ENCODE peak calls at places on chromosomes 7 and 10, in eight cellular contexts. E is Daoy, O is KBM-7, M is bronchial epithelial cell, C is iris pigment epithelial cell, J is T-helper 9 cell, Z is ELR, B is RPMI8226. A is an unnamed sample.

GRCh38 chr7:32415936-32416335 is 74.2 kb downstream of the LSM5 start:
- DNase-seq in E (no peak), O (no peak), M (peak; percentile 79), C (no peak), J (no peak), Z (no peak), B (no peak), A (no peak)

GRCh38 chr10:21525367-21526183 is at the start of gene SKIDA1:
- DNase-seq in E (peak; percentile 83), O (peak; percentile 94), M (peak; percentile 84), C (peak; percentile 91), J (peak; percentile 44), Z (peak; percentile 87), B (peak; percentile 78), A (peak; percentile 94)

GRCh38 chr10:79148452-79149344 is 79.9 kb downstream of the ZMIZ1 start:
- DNase-seq in E (peak; percentile 78), O (no peak), M (peak; percentile 86), C (peak; percentile 55), J (no peak), Z (peak; percentile 84), B (no peak), A (peak; percentile 94)

GRCh38 chr10:25296324-25296723 is 121.5 kb downstream of the GPR158 start:
- DNase-seq in E (no peak), O (no peak), M (no peak), C (no peak), J (no peak), Z (no peak), B (no peak), A (no peak)

GRCh38 chr10:100996678-100997363 is 2.8 kb upstream of the LZTS2 start:
- DNase-seq in E (peak; percentile 45), O (peak; percentile 52), M (no peak), C (peak; percentile 9), J (peak; percentile 29), Z (peak; percentile 42), B (peak; percentile 32), A (peak; percentile 61)

GRCh38 chr7:128932862-128933821 is 4.6 kb upstream of the IRF5 start:
- DNase-seq in E (peak; percentile 52), O (peak; percentile 77), M (no peak), C (no peak), J (no peak), Z (peak; percentile 23), B (peak; percentile 94), A (peak; percentile 54)

GRCh38 chr10:33126742-33127141 is 168.7 kb upstream of the ITGB1 start:
- DNase-seq in E (no peak), O (no peak), M (no peak), C (no peak), J (no peak), Z (no peak), B (no peak), A (no peak)

GRCh38 chr7:81926154-81926553 is 156.3 kb upstream of the HGF start:
- DNase-seq in E (no peak), O (no peak), M (no peak), C (peak; percentile 14), J (no peak), Z (peak; percentile 13), B (no peak), A (no peak)

GRCh38 chr7:2521952-2522591 is 2.5 kb downstream of the LFNG start:
- DNase-seq in E (peak; percentile 87), O (peak; percentile 44), M (no peak), C (no peak), J (peak; percentile 67), Z (peak; percentile 62), B (peak; percentile 39), A (no peak)

GRCh38 chr7:28806841-28807240 is 151.3 kb downstream of the TRIL start:
- DNase-seq in E (peak; percentile 29), O (no peak), M (no peak), C (no peak), J (no peak), Z (peak; percentile 57), B (no peak), A (no peak)

GRCh38 chr7:107506683-107507339 is 37.0 kb downstream of the GPR22 start:
- DNase-seq in E (peak; percentile 62), O (peak; percentile 75), M (peak; percentile 90), C (no peak), J (no peak), Z (no peak), B (peak; percentile 43), A (peak; percentile 46)

GRCh38 chr10:4249841-4250496 is 465.0 kb upstream of the KLF6 start:
- DNase-seq in E (no peak), O (no peak), M (peak; percentile 99), C (no peak), J (no peak), Z (peak; percentile 45), B (no peak), A (no peak)

A was measured in right lobe of liver.